ENCODE peak calls at places on chromosomes 2 and 18, in four cellular contexts. R, A, V and Z are unnamed samples.

GRCh38 chr18:13070460-13070859 is 79.3 kb downstream of the CEP192 start:
- DNase-seq in R (no peak), A (no peak), V (no peak), Z (peak)

GRCh38 chr2:170887496-170888265 is 41.4 kb upstream of the GORASP2 start:
- DNase-seq in R (no peak), A (no peak), V (no peak), Z (no peak)

GRCh38 chr2:68975844-68976243 is 1.4 kb downstream of the GKN1 start:
- DNase-seq in R (no peak), A (no peak), V (no peak), Z (no peak)

GRCh38 chr2:85457877-85458316 is 39.4 kb downstream of the SH2D6 start:
- DNase-seq in R (peak), A (no peak), V (no peak), Z (no peak)

GRCh38 chr2:180523629-180524340 is 456.6 kb upstream of the UBE2E3 start:
- DNase-seq in R (peak), A (no peak), V (no peak), Z (no peak)

GRCh38 chr2:235773188-235773928 is 279.5 kb downstream of the AGAP1 start:
- DNase-seq in R (no peak), A (no peak), V (peak), Z (no peak)

GRCh38 chr2:231716641-231717280 is 8.4 kb downstream of the PTMA start:
- DNase-seq in R (no peak), A (no peak), V (no peak), Z (no peak)

GRCh38 chr2:174611006-174611405 is 13.4 kb upstream of the WIPF1 start:
- DNase-seq in R (no peak), A (no peak), V (no peak), Z (no peak)

GRCh38 chr18:24790347-24790746 is 329.9 kb downstream of the HRH4 start:
- DNase-seq in R (no peak), A (no peak), V (no peak), Z (no peak)

GRCh38 chr2:235191933-235192332 is 240.1 kb downstream of the SH3BP4 start:
- DNase-seq in R (no peak), A (no peak), V (no peak), Z (peak)

GRCh38 chr2:20593072-20594034 is 57.5 kb downstream of the HS1BP3 start:
- DNase-seq in R (no peak), A (peak), V (peak), Z (no peak)